ENCODE peak calls at places on chromosomes 6 and 20, in four cellular contexts. One of them, this sample, is unnamed.

GRCh38 chr6:64074981-64075380 is 439.4 kb downstream of the PHF3 start:
- DNase-seq in HepG2: no peak
- DNase-seq in A549: no peak
- DNase-seq in SK-N-SH: peak; percentile 9
- DNase-seq in this sample: no peak

GRCh38 chr6:156963712-156964700 is 186.8 kb downstream of the ARID1B start:
- DNase-seq in A549: peak; percentile 33
- DNase-seq in SK-N-SH: no peak
- DNase-seq in HepG2: peak; percentile 28
- DNase-seq in this sample: no peak

GRCh38 chr20:35264755-35265154 is 13.2 kb downstream of the MMP24OS start:
- DNase-seq in A549: peak; percentile 88
- DNase-seq in HepG2: peak; percentile 74
- DNase-seq in SK-N-SH: no peak
- DNase-seq in this sample: peak; percentile 44

GRCh38 chr6:125507987-125508655 is 206.4 kb upstream of the HDDC2 start:
- DNase-seq in A549: no peak
- DNase-seq in SK-N-SH: no peak
- DNase-seq in HepG2: peak; percentile 61
- DNase-seq in this sample: peak; percentile 6

GRCh38 chr6:168524644-168525043 is 83.7 kb downstream of the SMOC2 start:
- DNase-seq in SK-N-SH: no peak
- DNase-seq in HepG2: no peak
- DNase-seq in A549: no peak
- DNase-seq in this sample: no peak

GRCh38 chr6:135073757-135074393 is 19.3 kb upstream of the HBS1L start:
- DNase-seq in A549: no peak
- DNase-seq in HepG2: no peak
- DNase-seq in SK-N-SH: no peak
- DNase-seq in this sample: peak; percentile 11

GRCh38 chr6:144343736-144344428 is 58.7 kb downstream of the UTRN start:
- DNase-seq in SK-N-SH: no peak
- DNase-seq in HepG2: peak; percentile 98
- DNase-seq in A549: peak; percentile 68
- DNase-seq in this sample: peak; percentile 88

GRCh38 chr20:30598460-30599230 is 658.8 kb upstream of the DEFB115 start:
- DNase-seq in SK-N-SH: no peak
- DNase-seq in A549: no peak
- DNase-seq in HepG2: no peak
- DNase-seq in this sample: no peak

GRCh38 chr20:31595654-31596411 is 9.3 kb upstream of the ID1 start:
- DNase-seq in HepG2: peak; percentile 96
- DNase-seq in A549: peak; percentile 95
- DNase-seq in SK-N-SH: peak; percentile 90
- DNase-seq in this sample: peak; percentile 16

GRCh38 chr20:57038608-57039440 is 227.6 kb downstream of the BMP7 start:
- DNase-seq in A549: no peak
- DNase-seq in SK-N-SH: no peak
- DNase-seq in HepG2: no peak
- DNase-seq in this sample: no peak

GRCh38 chr6:44809256-44809655 is 421.8 kb downstream of the CDC5L start:
- DNase-seq in HepG2: no peak
- DNase-seq in SK-N-SH: no peak
- DNase-seq in A549: no peak
- DNase-seq in this sample: no peak

GRCh38 chr6:138543648-138544047 is 44.4 kb upstream of the NHSL1 start:
- DNase-seq in SK-N-SH: no peak
- DNase-seq in A549: no peak
- DNase-seq in HepG2: peak; percentile 96
- DNase-seq in this sample: peak; percentile 20

GRCh38 chr20:8365634-8366033 is 233.6 kb downstream of the PLCB1 start:
- DNase-seq in HepG2: no peak
- DNase-seq in SK-N-SH: no peak
- DNase-seq in A549: no peak
- DNase-seq in this sample: no peak

GRCh38 chr6:113879186-113880096 is 22.3 kb downstream of the MARCKS start:
- DNase-seq in SK-N-SH: peak; percentile 56
- DNase-seq in A549: peak; percentile 73
- DNase-seq in HepG2: peak; percentile 67
- DNase-seq in this sample: peak; percentile 91

GRCh38 chr6:109687271-109687721 is 3.7 kb downstream of the AK9 start:
- DNase-seq in SK-N-SH: no peak
- DNase-seq in A549: no peak
- DNase-seq in HepG2: no peak
- DNase-seq in this sample: peak; percentile 34

GRCh38 chr20:34185766-34186620 is 55.2 kb upstream of the ASIP start:
- DNase-seq in HepG2: no peak
- DNase-seq in SK-N-SH: peak; percentile 56
- DNase-seq in A549: no peak
- DNase-seq in this sample: no peak

GRCh38 chr6:123965894-123966293 is 162.2 kb downstream of the NKAIN2 start:
- DNase-seq in A549: peak; percentile 7
- DNase-seq in SK-N-SH: peak; percentile 1
- DNase-seq in HepG2: peak; percentile 35
- DNase-seq in this sample: peak; percentile 61

GRCh38 chr6:5728726-5729434 is 277.8 kb downstream of the NRN1 start:
- DNase-seq in HepG2: no peak
- DNase-seq in A549: no peak
- DNase-seq in SK-N-SH: no peak
- DNase-seq in this sample: peak; percentile 31

GRCh38 chr6:154606457-154606856 is 96.0 kb upstream of the CNKSR3 start:
- DNase-seq in A549: no peak
- DNase-seq in SK-N-SH: no peak
- DNase-seq in HepG2: no peak
- DNase-seq in this sample: no peak

GRCh38 chr6:75149253-75149652 is 56.6 kb downstream of the COL12A1 start:
- DNase-seq in HepG2: no peak
- DNase-seq in SK-N-SH: no peak
- DNase-seq in A549: no peak
- DNase-seq in this sample: peak; percentile 60

GRCh38 chr6:122114733-122115132 is 284.7 kb upstream of the HSF2 start:
- DNase-seq in SK-N-SH: no peak
- DNase-seq in A549: no peak
- DNase-seq in HepG2: no peak
- DNase-seq in this sample: no peak

GRCh38 chr20:44600758-44601562 is 18.6 kb downstream of the PKIG start:
- DNase-seq in SK-N-SH: no peak
- DNase-seq in A549: no peak
- DNase-seq in HepG2: no peak
- DNase-seq in this sample: no peak

GRCh38 chr6:2037230-2037926 is 208.0 kb downstream of the GMDS start:
- DNase-seq in SK-N-SH: no peak
- DNase-seq in A549: peak; percentile 1
- DNase-seq in HepG2: no peak
- DNase-seq in this sample: peak; percentile 22

GRCh38 chr6:131510094-131510493 is 62.9 kb upstream of the ARG1 start:
- DNase-seq in SK-N-SH: no peak
- DNase-seq in HepG2: no peak
- DNase-seq in A549: no peak
- DNase-seq in this sample: no peak

GRCh38 chr20:47281376-47281775 is 75.1 kb downstream of the ZMYND8 start:
- DNase-seq in SK-N-SH: no peak
- DNase-seq in A549: no peak
- DNase-seq in HepG2: no peak
- DNase-seq in this sample: peak; percentile 80

GRCh38 chr6:15327271-15327670 is 81.4 kb downstream of the JARID2 start:
- DNase-seq in HepG2: no peak
- DNase-seq in A549: peak; percentile 42
- DNase-seq in SK-N-SH: peak; percentile 40
- DNase-seq in this sample: no peak
- TF ChIP-seq MAX in HepG2: no peak
- TF ChIP-seq MAX in A549: no peak
- TF ChIP-seq MAX in SK-N-SH: no peak
- TF ChIP-seq MAX in this sample: no peak

GRCh38 chr6:32609731-32610640 is 20.3 kb upstream of the HLA-DRB1 start:
- DNase-seq in SK-N-SH: peak; percentile 15
- DNase-seq in A549: peak; percentile 87
- DNase-seq in HepG2: peak; percentile 21
- DNase-seq in this sample: peak; percentile 96
- TF ChIP-seq MAX in SK-N-SH: no peak
- TF ChIP-seq MAX in A549: no peak
- TF ChIP-seq MAX in HepG2: no peak
- TF ChIP-seq MAX in this sample: no peak

GRCh38 chr6:41704028-41704427 is 31.4 kb downstream of the TFEB start:
- DNase-seq in HepG2: no peak
- DNase-seq in SK-N-SH: no peak
- DNase-seq in A549: no peak
- DNase-seq in this sample: no peak
- TF ChIP-seq MAX in HepG2: no peak
- TF ChIP-seq MAX in SK-N-SH: no peak
- TF ChIP-seq MAX in A549: no peak
- TF ChIP-seq MAX in this sample: no peak

GRCh38 chr6:136646377-136646776 is 96.2 kb upstream of the MAP7 start:
- DNase-seq in SK-N-SH: no peak
- DNase-seq in HepG2: no peak
- DNase-seq in A549: no peak
- DNase-seq in this sample: no peak
- TF ChIP-seq MAX in SK-N-SH: no peak
- TF ChIP-seq MAX in HepG2: no peak
- TF ChIP-seq MAX in A549: no peak
- TF ChIP-seq MAX in this sample: no peak